ENCODE peak calls at places on chromosome 10, in four cellular contexts. One of them, this sample, is unnamed.

GRCh38 chr10:124455441-124455840 is 5.6 kb upstream of the NKX1-2 start:
- DNase-seq in H9: peak
- DNase-seq in IMR-90: no peak
- DNase-seq in H1: no peak
- DNase-seq in this sample: no peak

GRCh38 chr10:78931333-78932083 is 137.3 kb upstream of the ZMIZ1 start:
- DNase-seq in H9: no peak
- DNase-seq in IMR-90: peak
- DNase-seq in H1: no peak
- DNase-seq in this sample: peak

GRCh38 chr10:101287922-101288638 is 58.8 kb upstream of the LBX1 start:
- DNase-seq in H9: peak
- DNase-seq in IMR-90: peak
- DNase-seq in H1: peak
- DNase-seq in this sample: peak

GRCh38 chr10:17001961-17002749 is 127.5 kb downstream of the CUBN start:
- DNase-seq in H9: no peak
- DNase-seq in IMR-90: peak
- DNase-seq in H1: no peak
- DNase-seq in this sample: peak

GRCh38 chr10:124655191-124656112 is 88.7 kb downstream of the FAM53B start:
- DNase-seq in H9: no peak
- DNase-seq in IMR-90: no peak
- DNase-seq in H1: no peak
- DNase-seq in this sample: no peak

GRCh38 chr10:955127-955819 is 23.8 kb upstream of the LARP4B start:
- DNase-seq in H9: no peak
- DNase-seq in IMR-90: no peak
- DNase-seq in H1: no peak
- DNase-seq in this sample: no peak

GRCh38 chr10:77553311-77553710 is 84.3 kb downstream of the KCNMA1 start:
- DNase-seq in H9: no peak
- DNase-seq in IMR-90: no peak
- DNase-seq in H1: no peak
- DNase-seq in this sample: no peak

GRCh38 chr10:124166431-124167125 is 73.2 kb upstream of the CHST15 start:
- DNase-seq in H9: no peak
- DNase-seq in IMR-90: no peak
- DNase-seq in H1: no peak
- DNase-seq in this sample: no peak

GRCh38 chr10:98030093-98030821 is at the start of gene CRTAC1:
- DNase-seq in H9: peak
- DNase-seq in IMR-90: no peak
- DNase-seq in H1: peak
- DNase-seq in this sample: peak

GRCh38 chr10:4395731-4396130 is 430.3 kb upstream of the AKR1E2 start:
- DNase-seq in H9: no peak
- DNase-seq in IMR-90: no peak
- DNase-seq in H1: no peak
- DNase-seq in this sample: no peak

GRCh38 chr10:110413049-110413783 is 84.5 kb upstream of the DUSP5 start:
- DNase-seq in H9: no peak
- DNase-seq in IMR-90: no peak
- DNase-seq in H1: no peak
- DNase-seq in this sample: no peak

GRCh38 chr10:132676193-132676891 is 109.6 kb downstream of the NKX6-2 start:
- DNase-seq in H9: peak
- DNase-seq in IMR-90: no peak
- DNase-seq in H1: no peak
- DNase-seq in this sample: no peak

GRCh38 chr10:70575874-70576802 is 26.4 kb downstream of the PRF1 start:
- DNase-seq in H9: no peak
- DNase-seq in IMR-90: no peak
- DNase-seq in H1: no peak
- DNase-seq in this sample: peak

GRCh38 chr10:29319205-29319781 is 30.4 kb downstream of the LYZL1 start:
- DNase-seq in H9: no peak
- DNase-seq in IMR-90: no peak
- DNase-seq in H1: no peak
- DNase-seq in this sample: no peak

GRCh38 chr10:27410153-27410552 is 94.0 kb upstream of the RAB18 start:
- DNase-seq in H9: no peak
- DNase-seq in IMR-90: no peak
- DNase-seq in H1: no peak
- DNase-seq in this sample: no peak

GRCh38 chr10:111004016-111004415 is 72.8 kb upstream of the ADRA2A start:
- DNase-seq in H9: no peak
- DNase-seq in IMR-90: no peak
- DNase-seq in H1: no peak
- DNase-seq in this sample: no peak

GRCh38 chr10:116159197-116159596 is 113.8 kb downstream of the GFRA1 start:
- DNase-seq in H9: no peak
- DNase-seq in IMR-90: no peak
- DNase-seq in H1: no peak
- DNase-seq in this sample: no peak
- H4K5ac ChIP-seq in H9: no peak
- H4K5ac ChIP-seq in IMR-90: no peak
- H4K5ac ChIP-seq in H1: no peak
- H4K5ac ChIP-seq in this sample: no peak

GRCh38 chr10:83432296-83433045 is 706.8 kb upstream of the GHITM start:
- DNase-seq in H9: no peak
- DNase-seq in IMR-90: no peak
- DNase-seq in H1: no peak
- DNase-seq in this sample: no peak

GRCh38 chr10:83433705-83434104 is 705.6 kb upstream of the GHITM start:
- DNase-seq in H9: no peak
- DNase-seq in IMR-90: no peak
- DNase-seq in H1: no peak
- DNase-seq in this sample: peak
- H4K5ac ChIP-seq in H9: no peak
- H4K5ac ChIP-seq in IMR-90: no peak
- H4K5ac ChIP-seq in H1: no peak
- H4K5ac ChIP-seq in this sample: no peak

GRCh38 chr10:127194598-127194997 is 1.8 kb downstream of the INSYN2A start:
- DNase-seq in H9: no peak
- DNase-seq in IMR-90: no peak
- DNase-seq in H1: no peak
- DNase-seq in this sample: no peak

GRCh38 chr10:127195041-127195506 is 1.3 kb downstream of the INSYN2A start:
- DNase-seq in H9: peak
- DNase-seq in IMR-90: no peak
- DNase-seq in H1: peak
- DNase-seq in this sample: peak

GRCh38 chr10:127190427-127190826 is 6.0 kb downstream of the INSYN2A start:
- DNase-seq in H9: no peak
- DNase-seq in IMR-90: no peak
- DNase-seq in H1: no peak
- DNase-seq in this sample: no peak

GRCh38 chr10:127195571-127196226 is 692 bp downstream of the INSYN2A start:
- DNase-seq in H9: peak
- DNase-seq in IMR-90: peak
- DNase-seq in H1: peak
- DNase-seq in this sample: peak

GRCh38 chr10:127193125-127193524 is 3.3 kb downstream of the INSYN2A start:
- DNase-seq in H9: no peak
- DNase-seq in IMR-90: peak
- DNase-seq in H1: no peak
- DNase-seq in this sample: no peak
- H4K5ac ChIP-seq in H9: no peak
- H4K5ac ChIP-seq in IMR-90: no peak
- H4K5ac ChIP-seq in H1: no peak
- H4K5ac ChIP-seq in this sample: no peak

GRCh38 chr10:90480466-90480865 is 377.4 kb downstream of the HTR7 start:
- DNase-seq in H9: no peak
- DNase-seq in IMR-90: no peak
- DNase-seq in H1: no peak
- DNase-seq in this sample: no peak
- H4K5ac ChIP-seq in H9: no peak
- H4K5ac ChIP-seq in IMR-90: no peak
- H4K5ac ChIP-seq in H1: no peak
- H4K5ac ChIP-seq in this sample: no peak

GRCh38 chr10:11082551-11082950 is 64.9 kb downstream of the CELF2 start:
- DNase-seq in H9: no peak
- DNase-seq in IMR-90: peak
- DNase-seq in H1: no peak
- DNase-seq in this sample: no peak

GRCh38 chr10:11086177-11086576 is 68.5 kb downstream of the CELF2 start:
- DNase-seq in H9: no peak
- DNase-seq in IMR-90: no peak
- DNase-seq in H1: no peak
- DNase-seq in this sample: no peak

GRCh38 chr10:11081413-11081812 is 63.7 kb downstream of the CELF2 start:
- DNase-seq in H9: no peak
- DNase-seq in IMR-90: no peak
- DNase-seq in H1: no peak
- DNase-seq in this sample: no peak

GRCh38 chr10:11085545-11085944 is 67.9 kb downstream of the CELF2 start:
- DNase-seq in H9: no peak
- DNase-seq in IMR-90: no peak
- DNase-seq in H1: no peak
- DNase-seq in this sample: no peak

GRCh38 chr10:11080564-11080984 is 62.9 kb downstream of the CELF2 start:
- DNase-seq in H9: no peak
- DNase-seq in IMR-90: no peak
- DNase-seq in H1: no peak
- DNase-seq in this sample: no peak
- H4K5ac ChIP-seq in H9: no peak
- H4K5ac ChIP-seq in IMR-90: no peak
- H4K5ac ChIP-seq in H1: no peak
- H4K5ac ChIP-seq in this sample: no peak